ENCODE peak calls at places on chromosomes 3 and 15, in four cellular contexts. S is hypothalamus, K is left ventricle myocardium superior, X is ACHN. R is an unnamed sample.

GRCh38 chr3:134300520-134300919 is 49.9 kb upstream of the RYK start:
- DNase-seq in S (no peak), K (no peak), X (no peak), R (no peak)

GRCh38 chr15:66943456-66944095 is 121.8 kb upstream of the SMAD3 start:
- DNase-seq in S (no peak), K (no peak), X (no peak), R (no peak)

GRCh38 chr3:8658326-8659212 is 14.0 kb upstream of the SSUH2 start:
- DNase-seq in S (no peak), K (peak; percentile 92), X (no peak), R (peak; percentile 89)

GRCh38 chr3:43996379-43997301 is 245.0 kb upstream of the TOPAZ1 start:
- DNase-seq in S (peak; percentile 31), K (no peak), X (peak; percentile 66), R (no peak)

GRCh38 chr3:134312873-134313838 is 61.1 kb downstream of the AMOTL2 start:
- DNase-seq in S (no peak), K (peak; percentile 91), X (peak; percentile 79), R (no peak)

GRCh38 chr15:31031471-31032064 is 40.1 kb upstream of the MTMR10 start:
- DNase-seq in S (no peak), K (no peak), X (peak; percentile 24), R (no peak)

GRCh38 chr15:25439456-25439836 is 622 bp upstream of the UBE3A start:
- DNase-seq in S (peak; percentile 64), K (no peak), X (peak; percentile 26), R (peak; percentile 29)

GRCh38 chr15:85582719-85583089 is 202.3 kb downstream of the AKAP13 start:
- DNase-seq in S (no peak), K (peak; percentile 68), X (no peak), R (no peak)

GRCh38 chr3:176032043-176032442 is 1165.2 kb downstream of the TBL1XR1 start:
- DNase-seq in S (no peak), K (no peak), X (no peak), R (no peak)

GRCh38 chr15:75171408-75171807 is 30.3 kb upstream of the C15orf39 start:
- DNase-seq in S (no peak), K (no peak), X (no peak), R (no peak)

GRCh38 chr3:18223591-18224338 is 201.4 kb downstream of the SATB1 start:
- DNase-seq in S (no peak), K (no peak), X (no peak), R (no peak)

GRCh38 chr3:64539451-64540196 is 148.2 kb downstream of the ADAMTS9 start:
- DNase-seq in S (no peak), K (peak; percentile 39), X (no peak), R (no peak)

GRCh38 chr3:46489875-46490274 is 7.9 kb upstream of the RTP3 start:
- DNase-seq in S (no peak), K (no peak), X (no peak), R (no peak)

GRCh38 chr15:37099321-37100108 is 834 bp downstream of the MEIS2 start:
- DNase-seq in S (no peak), K (no peak), X (peak; percentile 41), R (peak; percentile 64)

GRCh38 chr15:52803543-52804306 is 13.6 kb upstream of the ONECUT1 start:
- DNase-seq in S (no peak), K (no peak), X (no peak), R (no peak)

GRCh38 chr3:193593666-193594025 is 638 bp downstream of the OPA1 start:
- DNase-seq in S (no peak), K (no peak), X (peak; percentile 36), R (peak; percentile 16)

GRCh38 chr3:143327388-143327787 is 207.8 kb downstream of the CHST2 start:
- DNase-seq in S (no peak), K (no peak), X (no peak), R (no peak)